ENCODE peak calls at places on chromosomes 6 and 20, in six cellular contexts. Q is sigmoid colon, N is GM12878, Y is H1, K is SK-N-SH, H is stomach. O is an unnamed sample.

GRCh38 chr6:136113736-136114173 is 136.4 kb downstream of the MTFR2 start:
- DNase-seq in Q (peak), N (no peak), Y (no peak), K (peak), H (no peak), O (no peak)

GRCh38 chr20:38173237-38174156 is 8.4 kb upstream of the TGM2 start:
- DNase-seq in Q (peak), N (no peak), Y (no peak), K (no peak), H (peak), O (no peak)

GRCh38 chr6:167485186-167485978 is 160.5 kb downstream of the TTLL2 start:
- DNase-seq in Q (no peak), N (no peak), Y (no peak), K (peak), H (no peak), O (no peak)

GRCh38 chr6:125700591-125701353 is 48.7 kb upstream of the HEY2 start:
- DNase-seq in Q (no peak), N (no peak), Y (no peak), K (no peak), H (no peak), O (no peak)

GRCh38 chr20:18288748-18289705 is 700 bp downstream of the ZNF133 start:
- DNase-seq in Q (no peak), N (no peak), Y (peak), K (peak), H (no peak), O (no peak)

GRCh38 chr6:36414481-36414880 is 27.0 kb upstream of the ETV7 start:
- DNase-seq in Q (no peak), N (no peak), Y (no peak), K (no peak), H (no peak), O (no peak)

GRCh38 chr6:145148392-145149175 is 586.7 kb downstream of the EPM2A start:
- DNase-seq in Q (no peak), N (peak), Y (no peak), K (no peak), H (peak), O (no peak)

GRCh38 chr6:7569082-7569481 is 20.9 kb upstream of the SNRNP48 start:
- DNase-seq in Q (no peak), N (no peak), Y (no peak), K (no peak), H (no peak), O (no peak)

GRCh38 chr6:89079611-89080213 is 839 bp upstream of the PNRC1 start:
- DNase-seq in Q (peak), N (no peak), Y (no peak), K (peak), H (peak), O (peak)

GRCh38 chr20:52552181-52552872 is 360.7 kb upstream of the ZFP64 start:
- DNase-seq in Q (no peak), N (no peak), Y (no peak), K (no peak), H (no peak), O (no peak)

GRCh38 chr20:2283706-2284423 is 11.9 kb upstream of the TGM3 start:
- DNase-seq in Q (no peak), N (no peak), Y (no peak), K (no peak), H (no peak), O (no peak)

GRCh38 chr6:126781582-126781981 is 336.9 kb upstream of the RSPO3 start:
- DNase-seq in Q (no peak), N (no peak), Y (no peak), K (no peak), H (no peak), O (no peak)

GRCh38 chr6:11447265-11447664 is 90.3 kb upstream of the TMEM170B start:
- DNase-seq in Q (no peak), N (no peak), Y (no peak), K (no peak), H (no peak), O (no peak)

GRCh38 chr6:154447929-154448328 is 62.6 kb downstream of the CNKSR3 start:
- DNase-seq in Q (no peak), N (no peak), Y (no peak), K (peak), H (no peak), O (no peak)

GRCh38 chr20:20207872-20208271 is 155.5 kb downstream of the CFAP61 start:
- DNase-seq in Q (no peak), N (peak), Y (no peak), K (no peak), H (no peak), O (no peak)

GRCh38 chr20:50646483-50646996 is 44.8 kb downstream of the RIPOR3 start:
- DNase-seq in Q (no peak), N (no peak), Y (no peak), K (no peak), H (no peak), O (no peak)

GRCh38 chr20:62377615-62378085 is 9.3 kb upstream of the RPS21 start:
- DNase-seq in Q (peak), N (no peak), Y (no peak), K (no peak), H (peak), O (no peak)

GRCh38 chr6:144148891-144149290 is 1.4 kb upstream of the STX11 start:
- DNase-seq in Q (no peak), N (no peak), Y (no peak), K (no peak), H (no peak), O (no peak)

GRCh38 chr6:44508646-44509045 is 121.1 kb downstream of the CDC5L start:
- DNase-seq in Q (no peak), N (no peak), Y (no peak), K (no peak), H (no peak), O (no peak)

GRCh38 chr6:3227363-3228045 is at the start of gene TUBB2B:
- DNase-seq in Q (peak), N (no peak), Y (peak), K (peak), H (no peak), O (no peak)

GRCh38 chr6:143232849-143233248 is 172.2 kb downstream of the AIG1 start:
- DNase-seq in Q (no peak), N (peak), Y (peak), K (peak), H (peak), O (no peak)

GRCh38 chr20:47220161-47220582 is 136.3 kb downstream of the ZMYND8 start:
- DNase-seq in Q (no peak), N (no peak), Y (peak), K (peak), H (no peak), O (no peak)

GRCh38 chr6:42745083-42745637 is 743 bp downstream of the TBCC start:
- DNase-seq in Q (peak), N (no peak), Y (peak), K (peak), H (peak), O (no peak)

GRCh38 chr20:10622657-10623418 is 51.0 kb downstream of the JAG1 start:
- DNase-seq in Q (peak), N (no peak), Y (no peak), K (no peak), H (no peak), O (no peak)

GRCh38 chr6:85670573-85670972 is 27.9 kb upstream of the SYNCRIP start:
- DNase-seq in Q (no peak), N (no peak), Y (no peak), K (no peak), H (no peak), O (no peak)

GRCh38 chr6:79570802-79571367 is 33.7 kb upstream of the LCA5 start:
- DNase-seq in Q (no peak), N (no peak), Y (no peak), K (peak), H (no peak), O (no peak)

GRCh38 chr20:845226-845868 is 11.8 kb downstream of the FAM110A start:
- DNase-seq in Q (no peak), N (no peak), Y (peak), K (no peak), H (no peak), O (no peak)

GRCh38 chr6:75436869-75437268 is 56.7 kb downstream of the FILIP1 start:
- DNase-seq in Q (peak), N (no peak), Y (no peak), K (no peak), H (no peak), O (no peak)

GRCh38 chr6:19824058-19824807 is 12.9 kb upstream of the ID4 start:
- DNase-seq in Q (peak), N (no peak), Y (no peak), K (no peak), H (no peak), O (no peak)

GRCh38 chr20:62473717-62474584 is 1.8 kb downstream of the GATA5 start:
- DNase-seq in Q (no peak), N (no peak), Y (peak), K (no peak), H (no peak), O (no peak)

GRCh38 chr6:32154514-32155161 is 697 bp downstream of the PPT2 start:
- DNase-seq in Q (peak), N (no peak), Y (peak), K (peak), H (peak), O (no peak)

GRCh38 chr20:35320396-35321126 is 28.3 kb upstream of the FAM83C start:
- DNase-seq in Q (no peak), N (no peak), Y (no peak), K (no peak), H (no peak), O (no peak)

GRCh38 chr6:35094183-35094582 is 47.0 kb downstream of the TCP11 start:
- DNase-seq in Q (no peak), N (no peak), Y (no peak), K (no peak), H (no peak), O (no peak)

GRCh38 chr6:107674995-107675738 is 148.9 kb downstream of the SCML4 start:
- DNase-seq in Q (peak), N (peak), Y (peak), K (peak), H (peak), O (no peak)

GRCh38 chr20:14235355-14235754 is 102.1 kb downstream of the FLRT3 start:
- DNase-seq in Q (no peak), N (no peak), Y (no peak), K (no peak), H (no peak), O (no peak)

GRCh38 chr6:64983108-64983507 is 723.9 kb downstream of the EYS start:
- DNase-seq in Q (no peak), N (no peak), Y (no peak), K (no peak), H (no peak), O (no peak)

GRCh38 chr6:2731281-2731909 is 19.3 kb downstream of the MYLK4 start:
- DNase-seq in Q (no peak), N (no peak), Y (no peak), K (no peak), H (no peak), O (no peak)

GRCh38 chr20:17613328-17614175 is 43.7 kb downstream of the DSTN start:
- DNase-seq in Q (peak), N (no peak), Y (no peak), K (peak), H (peak), O (peak)

GRCh38 chr6:111550953-111551352 is 54.7 kb downstream of the TRAF3IP2 start:
- DNase-seq in Q (no peak), N (no peak), Y (no peak), K (no peak), H (no peak), O (no peak)

GRCh38 chr6:124446966-124447365 is 515.3 kb upstream of the RNF217 start:
- DNase-seq in Q (no peak), N (no peak), Y (no peak), K (no peak), H (no peak), O (no peak)
- TF ChIP-seq EP300 in Q (no peak), N (no peak), Y (no peak), K (no peak), H (no peak), O (no peak)

DNA sequence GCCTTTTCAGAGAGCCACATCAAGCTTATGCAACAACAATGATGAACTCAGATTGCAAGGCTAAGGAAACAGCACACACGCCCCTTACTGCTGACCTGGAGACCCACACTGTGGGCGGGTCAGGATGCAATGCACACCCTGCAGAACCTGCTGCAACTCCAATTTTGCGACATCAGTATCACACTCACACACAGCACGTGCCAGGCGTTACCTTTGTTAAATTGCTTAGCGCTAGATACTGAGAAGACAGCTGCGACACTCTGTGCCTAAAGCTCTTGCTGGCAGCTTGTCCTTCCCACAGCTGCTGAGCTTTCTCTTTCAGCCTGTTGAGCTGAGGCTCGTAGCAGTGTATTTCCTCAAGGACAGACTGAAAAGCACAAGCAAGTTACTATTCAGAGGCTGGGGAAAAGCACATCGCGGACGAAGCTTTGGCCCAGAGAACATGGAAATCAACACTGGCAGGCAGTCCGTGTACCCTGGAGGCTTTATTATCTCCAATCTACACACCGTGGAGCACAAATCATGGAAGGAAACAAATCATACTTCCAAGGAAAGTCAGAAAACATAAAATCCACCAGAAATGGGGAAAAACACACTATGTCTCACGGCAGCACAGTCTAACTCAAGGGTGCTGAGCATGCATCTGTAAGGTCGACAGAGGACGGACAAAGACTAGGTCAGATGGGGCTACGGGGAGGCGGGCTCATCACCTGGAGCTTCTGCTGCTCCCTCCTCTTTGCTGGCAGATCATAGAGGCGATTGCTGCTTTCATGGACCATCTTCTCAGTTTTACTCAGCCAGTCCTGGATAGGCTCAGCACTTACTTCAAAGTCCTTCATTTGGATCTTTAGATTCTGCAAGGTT is 268.2 kb downstream of the SYNE1 start:
- DNase-seq in Q (peak), N (no peak), Y (no peak), K (no peak), H (peak), O (no peak)
- TF ChIP-seq POLR2AphosphoS5 in Q (peak), N (no peak), Y (no peak), K (no peak), H (no peak), O (peak)

DNA sequence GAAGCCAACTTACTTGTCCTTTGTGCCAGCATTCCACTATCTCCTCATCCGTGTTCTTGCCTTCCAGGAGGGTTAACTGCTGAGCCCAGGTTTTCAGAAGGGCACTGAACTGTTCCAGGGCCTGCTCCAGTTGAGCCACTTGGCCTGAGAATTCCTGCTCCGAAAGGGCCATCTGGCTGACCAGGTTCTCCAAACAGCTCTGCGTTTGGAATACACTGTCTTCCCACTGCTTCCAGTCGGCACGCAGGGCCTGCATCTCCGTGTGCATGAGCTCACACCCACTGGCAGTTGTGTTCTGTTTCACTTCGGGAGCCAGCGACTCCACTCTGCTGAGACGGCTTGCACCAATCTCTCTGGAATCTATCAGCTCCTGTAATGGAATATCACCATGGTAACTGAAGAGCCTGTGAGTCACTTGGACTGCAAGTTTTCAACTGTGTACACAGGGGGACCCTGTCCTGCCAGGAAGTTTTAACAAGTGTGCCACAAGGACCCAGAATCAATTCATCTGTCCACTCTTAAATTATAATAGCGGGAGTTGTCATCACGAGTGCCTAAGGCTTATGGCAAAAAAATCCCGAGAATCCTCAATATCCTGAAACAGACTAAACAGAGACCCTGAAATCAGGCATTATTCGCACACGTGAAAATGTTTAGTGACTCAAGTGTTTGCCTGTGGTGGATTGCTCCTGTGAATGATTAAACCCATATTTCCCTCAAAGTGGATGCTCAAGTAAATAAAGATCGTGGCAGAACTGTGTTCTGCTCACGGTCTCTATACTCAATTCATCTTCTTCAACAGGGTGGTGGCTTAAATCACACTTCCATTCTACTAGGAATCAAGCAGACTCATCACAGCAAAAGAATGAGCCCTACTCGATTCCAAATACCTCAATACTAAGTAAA is 255.9 kb downstream of the SYNE1 start:
- DNase-seq in Q (peak), N (no peak), Y (no peak), K (peak), H (peak), O (no peak)
- TF ChIP-seq EP300 in Q (peak), N (no peak), Y (no peak), K (no peak), H (no peak), O (no peak)

GRCh38 chr6:47700051-47700450 is 1.7 kb downstream of the ADGRF4 start:
- DNase-seq in Q (no peak), N (no peak), Y (no peak), K (no peak), H (no peak), O (peak)
- TF ChIP-seq POLR2AphosphoS5 in Q (no peak), N (no peak), Y (no peak), K (no peak), H (no peak), O (no peak)

DNA sequence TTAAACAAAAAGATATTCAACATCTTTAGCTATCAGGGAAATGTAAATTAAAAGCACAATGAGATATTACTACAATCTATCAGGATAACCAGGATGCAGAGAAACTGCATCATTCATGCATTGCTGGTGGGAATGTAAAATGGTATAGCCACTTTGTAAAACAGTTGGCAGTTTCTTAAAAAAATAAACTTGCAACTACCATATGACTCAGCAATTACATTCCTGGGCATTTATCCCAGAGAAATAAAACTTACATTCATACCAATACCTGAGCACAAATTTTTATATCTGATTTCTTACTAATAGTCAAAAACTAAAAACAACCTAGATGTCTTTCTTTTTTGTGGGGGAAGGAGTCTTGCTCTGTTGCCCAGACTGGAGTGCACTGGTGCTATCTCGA is 190.3 kb upstream of the TAB2 start:
- DNase-seq in Q (no peak), N (no peak), Y (no peak), K (no peak), H (no peak), O (no peak)
- TF ChIP-seq EP300 in Q (no peak), N (no peak), Y (no peak), K (peak), H (no peak), O (no peak)

GRCh38 chr6:137723273-137724017 is 143.6 kb upstream of the TNFAIP3 start:
- DNase-seq in Q (no peak), N (no peak), Y (no peak), K (no peak), H (no peak), O (no peak)

GRCh38 chr6:137727206-137727605 is 139.9 kb upstream of the TNFAIP3 start:
- DNase-seq in Q (no peak), N (no peak), Y (no peak), K (no peak), H (no peak), O (no peak)

GRCh38 chr6:137724495-137725211 is 142.4 kb upstream of the TNFAIP3 start:
- DNase-seq in Q (peak), N (no peak), Y (no peak), K (no peak), H (no peak), O (no peak)

GRCh38 chr6:137724018-137724403 is 143.0 kb upstream of the TNFAIP3 start:
- DNase-seq in Q (no peak), N (no peak), Y (no peak), K (no peak), H (peak), O (no peak)

GRCh38 chr6:137725949-137726348 is 141.1 kb upstream of the TNFAIP3 start:
- DNase-seq in Q (no peak), N (no peak), Y (no peak), K (no peak), H (no peak), O (no peak)
- TF ChIP-seq POLR2AphosphoS5 in Q (no peak), N (no peak), Y (no peak), K (no peak), H (no peak), O (no peak)

DNA sequence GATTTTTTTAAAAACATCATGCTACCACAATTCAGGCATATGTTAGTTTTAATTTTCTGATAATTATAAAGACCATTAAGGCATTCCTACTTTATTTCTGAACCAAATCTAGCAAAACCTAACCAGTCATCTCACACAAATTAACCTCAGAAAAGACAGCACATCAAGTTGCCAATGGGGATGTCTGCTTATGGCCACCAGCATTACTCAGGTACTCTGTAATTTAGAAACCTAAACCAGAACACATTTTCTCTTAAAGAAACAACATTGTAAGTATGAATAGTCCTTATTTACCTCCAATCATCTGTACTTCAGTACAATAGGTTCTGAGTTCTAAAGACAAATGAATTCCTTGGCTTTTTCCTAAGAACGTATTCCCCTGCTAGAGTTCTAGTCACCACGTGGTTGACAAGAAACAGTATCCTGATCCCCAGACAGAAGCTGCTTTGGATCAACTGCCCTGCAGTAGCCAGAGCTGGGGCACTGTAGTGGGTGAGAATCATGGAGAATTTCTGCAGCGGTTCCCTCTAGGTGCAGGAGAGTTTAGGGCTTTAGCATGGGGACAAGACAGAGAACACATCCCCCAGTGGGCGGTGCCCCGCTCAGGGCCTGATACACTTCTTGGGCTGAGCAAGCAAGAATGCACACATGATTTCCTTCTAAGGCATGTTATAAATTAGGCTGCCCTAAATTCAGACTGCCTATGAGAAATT is 15.4 kb downstream of the GCLC start:
- DNase-seq in Q (no peak), N (no peak), Y (no peak), K (no peak), H (no peak), O (no peak)
- TF ChIP-seq EP300 in Q (no peak), N (no peak), Y (no peak), K (no peak), H (no peak), O (no peak)

O was measured in esophagus muscularis mucosa.